ENCODE peak calls at places on chromosomes 1 and 21, in seven cellular contexts. D, B, W, M, F, T and U are unnamed samples.

GRCh38 chr1:53047737-53048344 is 14.2 kb upstream of the PODN start:
- DNase-seq in D (peak), B (no peak), W (no peak), M (peak), F (no peak), T (peak), U (peak)

GRCh38 chr21:37139154-37139553 is 66.1 kb downstream of the TTC3 start:
- DNase-seq in D (no peak), B (no peak), W (no peak), M (no peak), F (no peak), T (no peak), U (no peak)

GRCh38 chr1:87104140-87104539 is 189.7 kb downstream of the HS2ST1 start:
- DNase-seq in D (no peak), B (no peak), W (no peak), M (no peak), F (no peak), T (no peak), U (no peak)

GRCh38 chr1:37258068-37258467 is 216.3 kb upstream of the ZC3H12A start:
- DNase-seq in D (no peak), B (no peak), W (no peak), M (no peak), F (no peak), T (no peak), U (no peak)

GRCh38 chr1:119314001-119314796 is 54.4 kb upstream of the HAO2 start:
- DNase-seq in D (no peak), B (no peak), W (no peak), M (no peak), F (no peak), T (no peak), U (peak)

GRCh38 chr1:175152006-175152652 is 40.4 kb downstream of the KIAA0040 start:
- DNase-seq in D (peak), B (peak), W (peak), M (peak), F (peak), T (no peak), U (peak)

GRCh38 chr1:161913482-161914140 is 110.1 kb downstream of the OLFML2B start:
- DNase-seq in D (peak), B (no peak), W (no peak), M (no peak), F (no peak), T (peak), U (no peak)

GRCh38 chr1:38265293-38266196 is 219.0 kb upstream of the POU3F1 start:
- DNase-seq in D (no peak), B (no peak), W (no peak), M (no peak), F (no peak), T (no peak), U (no peak)

GRCh38 chr21:34609244-34609950 is 5.5 kb downstream of the RCAN1 start:
- DNase-seq in D (no peak), B (no peak), W (no peak), M (peak), F (no peak), T (no peak), U (no peak)

GRCh38 chr1:18232052-18232451 is 124.5 kb downstream of the IGSF21 start:
- DNase-seq in D (no peak), B (no peak), W (no peak), M (no peak), F (no peak), T (no peak), U (no peak)
- TF ChIP-seq CTCF in D (peak), B (no peak), W (peak), M (no peak), F (peak), T (peak), U (peak)

GRCh38 chr1:100350787-100351094 is 1.6 kb upstream of the CDC14A start:
- DNase-seq in D (no peak), B (no peak), W (no peak), M (no peak), F (no peak), T (no peak), U (no peak)
- TF ChIP-seq CTCF in D (no peak), B (no peak), W (no peak), M (no peak), F (no peak), T (no peak), U (no peak)

GRCh38 chr1:25690396-25690956 is 73.9 kb downstream of the MAN1C1 start:
- DNase-seq in D (no peak), B (no peak), W (no peak), M (no peak), F (no peak), T (no peak), U (no peak)

GRCh38 chr1:25694591-25695007 is 78.0 kb downstream of the MAN1C1 start:
- DNase-seq in D (no peak), B (no peak), W (no peak), M (no peak), F (no peak), T (no peak), U (no peak)

GRCh38 chr1:25691211-25691610 is 74.6 kb downstream of the MAN1C1 start:
- DNase-seq in D (no peak), B (no peak), W (no peak), M (no peak), F (no peak), T (no peak), U (no peak)

GRCh38 chr1:25694167-25694566 is 77.6 kb downstream of the MAN1C1 start:
- DNase-seq in D (no peak), B (no peak), W (no peak), M (no peak), F (no peak), T (no peak), U (peak)

DNA sequence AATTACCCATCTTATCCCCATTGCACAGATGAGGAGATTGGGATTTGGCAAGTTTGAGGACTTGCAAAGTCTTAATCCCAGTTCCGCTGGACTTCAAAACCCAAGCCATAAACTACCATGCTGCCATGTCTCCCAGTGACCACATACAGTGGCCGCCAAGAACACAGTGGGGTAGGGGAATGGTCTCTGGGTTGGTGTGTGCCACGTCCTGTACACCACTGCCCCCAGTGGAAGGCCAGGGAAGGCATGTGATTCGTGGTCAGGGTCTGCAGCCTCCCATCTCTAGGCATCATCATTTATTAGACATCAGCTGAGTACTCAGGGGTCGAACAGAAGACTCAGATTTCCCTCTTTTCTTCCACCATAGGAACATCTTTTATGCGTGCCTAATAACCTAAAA is 76.0 kb downstream of the MAN1C1 start:
- DNase-seq in D (no peak), B (peak), W (peak), M (no peak), F (peak), T (no peak), U (no peak)
- TF ChIP-seq CTCF in D (peak), B (peak), W (peak), M (peak), F (peak), T (peak), U (peak)

GRCh38 chr1:201347498-201348210 is 29.8 kb downstream of the TNNT2 start:
- DNase-seq in D (no peak), B (no peak), W (no peak), M (no peak), F (no peak), T (no peak), U (no peak)

GRCh38 chr1:201349091-201349490 is 28.4 kb downstream of the TNNT2 start:
- DNase-seq in D (no peak), B (no peak), W (no peak), M (no peak), F (no peak), T (no peak), U (no peak)

GRCh38 chr1:201346987-201347386 is 30.5 kb downstream of the TNNT2 start:
- DNase-seq in D (no peak), B (no peak), W (no peak), M (no peak), F (no peak), T (no peak), U (no peak)

GRCh38 chr1:201346337-201346939 is 31.0 kb downstream of the TNNT2 start:
- DNase-seq in D (peak), B (no peak), W (peak), M (peak), F (peak), T (peak), U (peak)

GRCh38 chr1:201348211-201348566 is 29.3 kb downstream of the TNNT2 start:
- DNase-seq in D (peak), B (peak), W (peak), M (peak), F (peak), T (no peak), U (peak)
- TF ChIP-seq CTCF in D (peak), B (peak), W (peak), M (peak), F (peak), T (peak), U (peak)